ENCODE peak calls at places on chromosomes 6 and 20, in ten cellular contexts. S is iPS DF 6.9, D is suprapubic skin, C is body of pancreas, A is lower lobe of right lung, W is HCT116, X is uterus, L is heart right ventricle, V is A549, J is breast epithelium. K is an unnamed sample. For H3K4me1, the result is how much of the 10 kb centered on the place peaks cover.

GRCh38 chr20:58469500-58470129 is 45.6 kb downstream of the APCDD1L start:
- DNase-seq in J (no peak), A (no peak), X (no peak), S (no peak), C (no peak), L (no peak), V (no peak), W (no peak), D (no peak), K (no peak)

GRCh38 chr6:22471746-22472145 is 97.6 kb upstream of the HDGFL1 start:
- DNase-seq in A (no peak), C (no peak), L (no peak), D (no peak), W (no peak), S (no peak), X (no peak), V (no peak), J (no peak), K (no peak)

GRCh38 chr6:52284131-52284459 is 447 bp downstream of the MCM3 start:
- DNase-seq in A (peak), L (peak), V (no peak), D (no peak), S (no peak), W (no peak), C (peak), J (peak), X (no peak), K (peak)

GRCh38 chr6:30759575-30760239 is 15.4 kb upstream of the IER3 start:
- DNase-seq in X (no peak), D (no peak), J (no peak), A (no peak), C (peak), L (no peak), W (no peak), S (no peak), V (peak), K (no peak)

GRCh38 chr20:56299362-56299761 is 50.8 kb downstream of the MC3R start:
- DNase-seq in L (no peak), W (no peak), C (no peak), J (no peak), A (no peak), D (no peak), X (no peak), S (no peak), V (peak), K (no peak)

GRCh38 chr20:23244207-23244915 is 106.2 kb upstream of the NXT1 start:
- DNase-seq in L (no peak), J (no peak), S (no peak), D (peak), W (no peak), C (no peak), A (no peak), V (no peak), X (no peak), K (no peak)

GRCh38 chr6:150001295-150001990 is 23.9 kb downstream of the RAET1L start:
- DNase-seq in J (no peak), D (no peak), C (no peak), W (no peak), S (no peak), L (no peak), A (no peak), V (no peak), X (no peak), K (no peak)

GRCh38 chr6:38248500-38249234 is 391.1 kb downstream of the BTBD9 start:
- DNase-seq in S (no peak), X (no peak), J (no peak), L (no peak), A (no peak), W (no peak), C (no peak), D (no peak), V (no peak), K (no peak)

DNA sequence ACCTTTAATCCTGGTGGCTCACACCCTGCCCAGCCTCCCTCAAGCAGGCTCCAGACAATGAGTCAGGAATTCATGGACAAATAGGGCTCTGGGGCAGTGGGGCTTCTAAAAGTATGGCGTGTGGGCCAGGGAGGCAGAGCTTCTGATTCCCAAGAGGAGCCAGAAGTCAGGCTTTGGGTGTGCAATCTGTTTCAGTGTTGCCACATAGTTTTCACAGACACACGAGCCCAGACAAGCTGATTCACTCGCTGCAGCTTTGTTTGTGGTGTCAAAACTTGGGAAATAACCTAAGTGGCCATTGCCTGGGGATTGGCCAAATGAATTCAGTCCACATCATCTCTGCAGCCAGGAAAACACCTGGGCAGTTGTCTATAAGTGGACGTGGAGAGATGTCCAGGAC is 9.2 kb downstream of the PEDS1 start:
- DNase-seq in L (no peak), S (no peak), A (no peak), C (peak), J (no peak), W (no peak), X (peak), D (peak), V (peak), K (peak)
- H3K4me1 ChIP-seq in L (under half), S (under half), A (half or more), C (under half), J (under half), W (half or more), X (under half), D (half or more), V (half or more), K (under half)

GRCh38 chr20:45339799-45340198 is 8.4 kb downstream of the SDC4 start:
- DNase-seq in V (no peak), L (no peak), J (no peak), D (no peak), X (no peak), W (no peak), A (no peak), C (no peak), S (no peak), K (no peak)
- H3K4me1 ChIP-seq in V (half or more), L (half or more), J (half or more), D (half or more), X (under half), W (half or more), A (half or more), C (half or more), S (under half), K (half or more)

DNA sequence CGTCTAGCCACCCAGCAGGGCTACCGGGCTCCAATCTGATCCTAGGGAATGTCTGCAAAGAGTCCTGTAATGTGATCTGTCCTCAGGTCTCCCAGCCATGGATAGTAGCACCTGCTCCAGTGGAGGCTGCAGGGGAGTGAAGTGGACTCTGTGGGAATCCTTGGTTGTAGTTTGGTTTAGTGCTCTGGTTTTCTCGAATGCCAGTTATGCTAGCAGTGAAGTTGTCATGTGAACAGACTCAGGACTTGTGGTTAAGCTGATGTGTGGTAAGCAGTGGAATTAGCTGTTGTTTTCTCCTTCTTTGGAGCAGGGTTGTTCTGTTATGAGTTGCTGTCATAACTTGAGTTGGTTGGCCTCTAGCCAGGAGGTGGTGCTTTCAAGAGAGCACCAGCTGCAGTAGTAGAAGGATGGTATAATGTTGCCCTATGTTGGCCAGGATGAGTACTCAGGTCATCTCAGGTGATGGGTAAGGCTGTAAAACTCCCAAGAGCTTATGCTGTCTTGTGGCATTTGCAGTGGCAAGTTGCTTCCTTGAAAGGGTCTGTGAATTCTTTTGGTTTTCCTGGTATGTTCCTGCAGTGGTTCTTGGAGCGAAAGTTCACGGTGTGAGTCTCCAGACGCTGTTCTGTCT is 390.2 kb downstream of the UTRN start:
- DNase-seq in L (no peak), S (no peak), A (no peak), C (peak), D (no peak), W (no peak), V (no peak), X (no peak), J (peak), K (no peak)
- H3K4me1 ChIP-seq in L (under half), S (under half), A (under half), C (under half), D (under half), W (under half), V (under half), X (under half), J (under half), K (under half)

GRCh38 chr6:28531479-28532128 is 5.9 kb downstream of the GPX5 start:
- DNase-seq in X (no peak), D (no peak), L (no peak), A (no peak), J (no peak), C (no peak), V (peak), W (no peak), S (no peak), K (no peak)

GRCh38 chr6:28534880-28535279 is 9.2 kb downstream of the GPX5 start:
- DNase-seq in C (no peak), L (no peak), X (no peak), D (no peak), S (no peak), J (no peak), V (no peak), A (no peak), W (no peak), K (no peak)

GRCh38 chr6:28537509-28538140 is 11.9 kb downstream of the GPX5 start:
- DNase-seq in D (no peak), A (no peak), X (no peak), S (peak), J (no peak), V (peak), L (no peak), C (no peak), W (peak), K (no peak)

GRCh38 chr6:28541996-28542395 is 16.3 kb downstream of the GPX5 start:
- DNase-seq in S (no peak), W (no peak), L (no peak), V (no peak), D (no peak), A (no peak), X (no peak), J (no peak), C (no peak), K (no peak)

GRCh38 chr6:28537065-28537464 is 11.4 kb downstream of the GPX5 start:
- DNase-seq in D (no peak), S (no peak), C (no peak), L (no peak), W (no peak), J (no peak), A (no peak), X (no peak), V (no peak), K (no peak)
- H3K4me1 ChIP-seq in D (under half), S (under half), C (under half), L (under half), W (under half), J (under half), A (under half), X (under half), V (under half), K (under half)

GRCh38 chr6:33321227-33321626 is 3.7 kb upstream of the ZBTB22 start:
- DNase-seq in J (no peak), L (no peak), A (no peak), C (no peak), D (no peak), W (no peak), S (no peak), V (no peak), X (no peak), K (no peak)
- H3K4me1 ChIP-seq in J (half or more), L (under half), A (half or more), C (half or more), D (half or more), W (half or more), S (under half), V (under half), X (under half), K (under half)

GRCh38 chr20:44171775-44172571 is 15.0 kb downstream of the JPH2 start:
- DNase-seq in D (no peak), W (no peak), S (no peak), A (no peak), L (no peak), X (peak), V (no peak), C (no peak), J (no peak), K (no peak)
- H3K4me1 ChIP-seq in D (under half), W (under half), S (under half), A (under half), L (under half), X (under half), V (under half), C (under half), J (under half), K (under half)

GRCh38 chr6:25014806-25015560 is 79.2 kb upstream of the RIPOR2 start:
- DNase-seq in D (no peak), W (no peak), A (no peak), L (no peak), C (peak), S (no peak), X (peak), J (peak), V (peak), K (no peak)
- H3K4me1 ChIP-seq in D (under half), W (under half), A (under half), L (under half), C (under half), S (under half), X (under half), J (under half), V (under half), K (under half)